ENCODE peak calls at places on chromosomes 16 and 17, in five cellular contexts. B is heart left ventricle, G is astrocyte of the spinal cord, P is sigmoid colon, Y is neuronal stem cell. V is an unnamed sample.

GRCh38 chr17:16439867-16440351 is 24.5 kb downstream of the TRPV2 start:
- DNase-seq in B (no peak), G (no peak), P (no peak), Y (no peak), V (no peak)

GRCh38 chr17:30229012-30229411 is 6.5 kb downstream of the SLC6A4 start:
- DNase-seq in B (no peak), G (no peak), P (no peak), Y (no peak), V (no peak)

GRCh38 chr17:72345536-72345935 is 224.7 kb downstream of the SOX9 start:
- DNase-seq in B (no peak), G (no peak), P (no peak), Y (no peak), V (no peak)

GRCh38 chr16:61929801-61930200 is 106.4 kb downstream of the CDH8 start:
- DNase-seq in B (no peak), G (no peak), P (no peak), Y (no peak), V (no peak)

GRCh38 chr17:2860045-2860444 is 63.8 kb downstream of the RAP1GAP2 start:
- DNase-seq in B (no peak), G (no peak), P (no peak), Y (no peak), V (no peak)

GRCh38 chr17:82205720-82206508 is 6.7 kb downstream of the CCDC57 start:
- DNase-seq in B (peak; percentile 91), G (peak; percentile 84), P (peak; percentile 93), Y (peak; percentile 60), V (peak; percentile 81)

GRCh38 chr16:30397056-30397455 is 1.8 kb downstream of the ZNF48 start:
- DNase-seq in B (no peak), G (no peak), P (no peak), Y (no peak), V (no peak)

GRCh38 chr16:79751785-79752184 is 151.2 kb upstream of the MAF start:
- DNase-seq in B (peak; percentile 52), G (peak; percentile 31), P (peak; percentile 86), Y (no peak), V (no peak)

GRCh38 chr17:3861761-3862681 is 16.0 kb upstream of the NCBP3 start:
- DNase-seq in B (no peak), G (no peak), P (no peak), Y (no peak), V (no peak)

GRCh38 chr16:71339481-71340171 is 18.9 kb upstream of the CALB2 start:
- DNase-seq in B (no peak), G (no peak), P (no peak), Y (no peak), V (no peak)

GRCh38 chr17:73156887-73157870 is 7.6 kb upstream of the SSTR2 start:
- DNase-seq in B (no peak), G (no peak), P (no peak), Y (no peak), V (no peak)

GRCh38 chr16:87254734-87255133 is 62.5 kb downstream of the C16orf95 start:
- DNase-seq in B (no peak), G (no peak), P (no peak), Y (no peak), V (no peak)

GRCh38 chr17:81342700-81343070 is 47.6 kb upstream of the SLC38A10 start:
- DNase-seq in B (no peak), G (no peak), P (peak; percentile 63), Y (no peak), V (no peak)

GRCh38 chr17:41676058-41676419 is 12.6 kb upstream of the EIF1 start:
- DNase-seq in B (no peak), G (no peak), P (no peak), Y (no peak), V (no peak)

GRCh38 chr17:41679740-41680425 is 8.8 kb upstream of the EIF1 start:
- DNase-seq in B (no peak), G (no peak), P (no peak), Y (no peak), V (no peak)

GRCh38 chr17:41680426-41681040 is 8.2 kb upstream of the EIF1 start:
- DNase-seq in B (no peak), G (no peak), P (no peak), Y (no peak), V (no peak)

GRCh38 chr17:41678907-41679739 is 9.6 kb upstream of the EIF1 start:
- DNase-seq in B (no peak), G (peak; percentile 56), P (peak; percentile 48), Y (no peak), V (peak; percentile 89)

GRCh38 chr17:41678411-41678906 is 10.2 kb upstream of the EIF1 start:
- DNase-seq in B (no peak), G (peak; percentile 29), P (peak; percentile 41), Y (no peak), V (no peak)
- H3K4me3 ChIP-seq in B (peak overlapping the region; percentile 38), G (no peak overlapping the region), P (no peak overlapping the region), Y (no peak overlapping the region), V (peak overlapping the region; percentile 40)

DNA sequence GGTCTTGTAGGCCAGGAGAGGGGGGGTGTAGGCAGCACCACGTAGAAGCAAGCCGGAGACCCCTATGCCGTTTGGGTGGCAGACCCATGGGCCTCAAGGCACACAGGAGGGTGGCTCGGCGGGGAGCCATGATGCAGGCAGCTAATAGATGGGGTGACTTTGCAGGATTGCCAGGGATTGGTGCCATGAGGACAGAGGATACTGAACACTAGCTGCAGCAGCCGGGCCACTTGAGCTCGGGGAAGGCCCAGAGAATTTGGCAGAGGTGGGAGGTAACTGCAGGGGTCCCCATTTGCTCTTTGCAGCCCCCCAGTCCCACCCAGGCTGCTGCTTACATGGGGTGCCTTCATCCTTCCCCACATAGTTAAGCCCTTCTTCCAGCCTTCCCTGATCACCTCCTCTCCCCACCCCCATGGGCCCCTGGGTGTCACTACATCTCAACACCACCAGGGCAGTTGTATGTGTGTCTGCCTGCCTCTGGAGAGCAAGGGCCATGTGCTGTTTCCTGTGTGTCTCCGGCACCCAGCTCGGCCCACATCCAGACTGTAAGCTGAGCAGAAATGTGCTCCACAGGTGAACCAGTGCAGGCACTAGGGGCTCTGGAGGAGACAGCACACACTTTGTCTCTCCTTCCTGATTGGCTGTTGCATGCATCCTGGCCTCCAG is 52.1 kb downstream of the SREBF1 start:
- DNase-seq in B (peak; percentile 65), G (no peak), P (no peak), Y (no peak), V (peak; percentile 48)
- H3K4me3 ChIP-seq in B (peak overlapping the region; percentile 70), G (no peak overlapping the region), P (no peak overlapping the region), Y (no peak overlapping the region), V (no peak overlapping the region)

GRCh38 chr17:48647964-48648245 is 21.7 kb upstream of the HOXB9 start:
- DNase-seq in B (no peak), G (no peak), P (no peak), Y (no peak), V (no peak)
- H3K4me3 ChIP-seq in B (no peak overlapping the region), G (no peak overlapping the region), P (peak overlapping the region; percentile 49), Y (no peak overlapping the region), V (no peak overlapping the region)

GRCh38 chr16:2208308-2208707 is 2.4 kb downstream of the BRICD5 start:
- DNase-seq in B (no peak), G (no peak), P (no peak), Y (no peak), V (no peak)
- H3K4me3 ChIP-seq in B (no peak overlapping the region), G (no peak overlapping the region), P (no peak overlapping the region), Y (no peak overlapping the region), V (no peak overlapping the region)

DNA sequence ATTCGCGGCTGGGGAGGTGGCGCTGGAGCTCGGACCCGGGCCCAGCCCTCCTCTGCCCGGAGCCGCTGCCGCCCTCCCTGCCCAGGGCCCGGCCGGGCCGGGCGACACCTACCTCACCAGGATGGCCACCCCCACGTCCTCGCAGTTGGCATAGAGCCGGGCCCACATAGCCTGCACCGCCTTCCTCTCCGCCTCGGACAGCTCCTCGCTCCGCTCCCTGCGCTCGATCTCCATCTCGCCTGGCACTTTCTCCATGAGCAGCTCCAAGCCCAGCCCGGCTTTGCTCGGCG is 276 bp downstream of the CYGB start:
- DNase-seq in B (peak; percentile 69), G (no peak), P (no peak), Y (no peak), V (no peak)
- H3K4me3 ChIP-seq in B (peak overlapping the region; percentile 67), G (peak overlapping the region; percentile 28), P (peak overlapping the region; percentile 54), Y (no peak overlapping the region), V (no peak overlapping the region)

GRCh38 chr17:19238167-19238505 is 970 bp downstream of the EPN2 start:
- DNase-seq in B (peak; percentile 59), G (no peak), P (peak; percentile 79), Y (peak; percentile 15), V (no peak)
- H3K4me3 ChIP-seq in B (peak overlapping the region; percentile 100), G (peak overlapping the region; percentile 85), P (peak overlapping the region; percentile 97), Y (peak overlapping the region; percentile 99), V (peak overlapping the region; percentile 77)

GRCh38 chr17:77695386-77695785 is 263.1 kb upstream of the TNRC6C start:
- DNase-seq in B (no peak), G (no peak), P (no peak), Y (no peak), V (no peak)

GRCh38 chr17:77696151-77696719 is 262.3 kb upstream of the TNRC6C start:
- DNase-seq in B (no peak), G (no peak), P (no peak), Y (peak; percentile 26), V (no peak)

GRCh38 chr17:77697480-77698400 is 260.8 kb upstream of the TNRC6C start:
- DNase-seq in B (no peak), G (no peak), P (no peak), Y (no peak), V (no peak)

GRCh38 chr17:77698903-77699615 is 259.4 kb upstream of the TNRC6C start:
- DNase-seq in B (no peak), G (no peak), P (no peak), Y (no peak), V (no peak)

DNA sequence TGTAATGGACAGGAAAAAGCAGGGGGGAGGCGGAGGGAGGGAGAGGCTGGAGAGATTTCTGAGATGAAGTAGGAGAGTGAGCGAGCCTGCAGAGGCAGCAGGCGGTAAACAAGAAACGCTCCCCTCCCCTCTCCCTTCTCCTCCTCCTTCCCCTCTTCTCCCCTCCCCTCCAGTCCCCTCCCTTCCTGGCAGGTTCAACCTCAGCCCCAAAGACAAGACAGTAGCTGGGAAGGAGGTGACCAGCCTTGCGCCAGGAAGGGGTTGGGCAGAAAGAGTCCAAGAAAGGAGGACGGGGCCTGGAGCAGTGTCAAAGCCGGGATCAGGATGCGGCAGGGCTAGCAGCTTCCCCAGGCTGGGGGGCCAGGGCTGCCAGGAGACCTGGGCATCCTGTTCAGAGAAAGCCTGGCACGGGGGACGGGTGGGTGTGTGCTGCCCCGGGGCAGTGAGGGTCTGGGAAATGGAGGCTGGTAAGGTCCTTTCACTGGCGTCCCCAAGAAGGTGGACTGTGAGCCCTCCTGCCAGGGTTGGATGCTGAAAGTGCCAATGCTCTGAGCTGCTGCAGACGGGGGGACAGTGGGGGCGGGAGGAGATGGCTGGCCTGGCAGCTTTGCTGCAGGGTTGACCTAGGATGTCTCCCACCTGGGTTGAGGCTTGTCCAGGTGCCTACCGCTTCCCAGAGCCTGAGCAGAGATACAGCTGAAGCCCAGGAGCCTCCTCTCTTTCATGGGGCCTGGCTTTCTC is 261.6 kb upstream of the TNRC6C start:
- DNase-seq in B (no peak), G (no peak), P (no peak), Y (no peak), V (no peak)
- H3K4me3 ChIP-seq in B (no peak overlapping the region), G (no peak overlapping the region), P (peak overlapping the region; percentile 19), Y (no peak overlapping the region), V (no peak overlapping the region)

GRCh38 chr17:4942760-4943508 is 2.9 kb downstream of the RNF167 start:
- DNase-seq in B (no peak), G (no peak), P (no peak), Y (no peak), V (no peak)
- H3K4me3 ChIP-seq in B (no peak overlapping the region), G (no peak overlapping the region), P (no peak overlapping the region), Y (peak overlapping the region; percentile 4), V (no peak overlapping the region)